ENCODE peak calls at places on chromosomes 3 and 15, in four cellular contexts. O, G, R and X are unnamed samples.

GRCh38 chr15:90837052-90837621 is 31.3 kb upstream of the FURIN start:
- DNase-seq in G (no peak), R (no peak), O (peak), X (no peak)

GRCh38 chr3:8784676-8785435 is 15.4 kb upstream of the OXTR start:
- DNase-seq in O (no peak), R (no peak), G (no peak), X (no peak)

GRCh38 chr15:90617668-90618097 is 88.0 kb downstream of the CRTC3 start:
- DNase-seq in O (peak), G (no peak), R (no peak), X (no peak)

GRCh38 chr15:53122818-53123217 is 332.7 kb upstream of the ONECUT1 start:
- DNase-seq in G (no peak), O (no peak), R (no peak), X (no peak)

GRCh38 chr3:133915685-133916639 is 20.3 kb upstream of the RAB6B start:
- DNase-seq in R (no peak), O (no peak), G (no peak), X (no peak)

GRCh38 chr3:194718069-194718468 is 32.4 kb downstream of the FAM43A start:
- DNase-seq in O (no peak), R (no peak), G (no peak), X (no peak)

GRCh38 chr3:192884831-192885356 is 32.8 kb downstream of the MB21D2 start:
- DNase-seq in R (no peak), G (no peak), O (no peak), X (no peak)

GRCh38 chr3:59502806-59503205 is 453.0 kb upstream of the CFAP20DC start:
- DNase-seq in G (no peak), O (no peak), R (no peak), X (no peak)

GRCh38 chr3:29514912-29515311 is 234.0 kb downstream of the RBMS3 start:
- DNase-seq in R (no peak), O (no peak), G (no peak), X (no peak)

GRCh38 chr3:123546133-123546755 is 38.6 kb downstream of the HACD2 start:
- DNase-seq in O (no peak), G (no peak), R (no peak), X (no peak)

GRCh38 chr15:61835476-61836106 is 224.7 kb downstream of the VPS13C start:
- DNase-seq in R (peak), G (peak), O (peak), X (no peak)

GRCh38 chr3:14467723-14468620 is 65.6 kb downstream of the SLC6A6 start:
- DNase-seq in O (peak), G (peak), R (peak), X (no peak)
- TF ChIP-seq CBX5 in O (no peak), G (no peak), R (no peak), X (no peak)

GRCh38 chr15:60758961-60759729 is 280.2 kb upstream of the ICE2 start:
- DNase-seq in G (no peak), R (no peak), O (no peak), X (no peak)

GRCh38 chr15:60761505-60761845 is 282.5 kb upstream of the ICE2 start:
- DNase-seq in G (no peak), R (no peak), O (no peak), X (no peak)

GRCh38 chr15:60757273-60757672 is 278.3 kb upstream of the ICE2 start:
- DNase-seq in R (no peak), O (no peak), G (no peak), X (no peak)

GRCh38 chr15:60760646-60761504 is 281.9 kb upstream of the ICE2 start:
- DNase-seq in O (no peak), R (no peak), G (no peak), X (no peak)

GRCh38 chr15:60757831-60758570 is 279.1 kb upstream of the ICE2 start:
- DNase-seq in G (peak), O (no peak), R (no peak), X (no peak)
- TF ChIP-seq CBX5 in G (no peak), O (no peak), R (no peak), X (no peak)

GRCh38 chr3:112126501-112126900 is 6.5 kb downstream of the GCSAM start:
- DNase-seq in O (no peak), R (no peak), G (no peak), X (no peak)
- TF ChIP-seq CBX5 in O (no peak), R (no peak), G (no peak), X (no peak)

GRCh38 chr3:168722091-168722490 is 626.4 kb upstream of the GOLIM4 start:
- DNase-seq in R (no peak), O (no peak), G (no peak), X (no peak)
- TF ChIP-seq CBX5 in R (no peak), O (no peak), G (no peak), X (no peak)

GRCh38 chr15:35376701-35377100 is 169.3 kb downstream of the DPH6 start:
- DNase-seq in O (no peak), G (no peak), R (no peak), X (no peak)
- TF ChIP-seq CBX5 in O (no peak), G (no peak), R (no peak), X (no peak)

GRCh38 chr15:70089692-70089971 is 8.1 kb downstream of the TLE3 start:
- DNase-seq in R (no peak), G (no peak), O (no peak), X (no peak)
- TF ChIP-seq CBX5 in R (no peak), G (no peak), O (no peak), X (no peak)